ENCODE peak calls at places on chromosomes 6 and 20, in seven cellular contexts. M is amniotic stem cell; H is transverse colon; K is stimulated activated CD4-positive, alpha-beta T cell treated with anti-CD3 and anti-CD28 coated beads, Interleukin-12 subunit alpha, Interleukin-12 subunit beta, amount 100 ng/mL, for 48 hours; O is T-helper 1 cell; D is MV-4-11; J is A549. P is an unnamed sample.

GRCh38 chr6:5706094-5707033 is 300.4 kb downstream of the NRN1 start:
- DNase-seq in D (peak; percentile 20), M (no peak), J (no peak), O (no peak), H (no peak), K (no peak), P (no peak)

GRCh38 chr6:167399599-167399998 is 74.7 kb downstream of the TTLL2 start:
- DNase-seq in M (no peak), J (no peak), H (no peak), O (no peak), K (no peak), D (no peak), P (no peak)

GRCh38 chr6:169810066-169810989 is 58.9 kb downstream of the ERMARD start:
- DNase-seq in K (no peak), D (no peak), H (peak; percentile 51), O (no peak), M (no peak), J (no peak), P (no peak)

GRCh38 chr20:61806314-61806713 is 259.4 kb downstream of the TAF4 start:
- DNase-seq in H (no peak), M (no peak), D (no peak), J (no peak), O (no peak), K (no peak), P (no peak)

GRCh38 chr6:42140756-42141602 is 1.4 kb downstream of the C6orf132 start:
- DNase-seq in D (no peak), O (no peak), M (no peak), J (no peak), K (no peak), H (no peak), P (no peak)

GRCh38 chr6:100152201-100152600 is 158.2 kb upstream of the MCHR2 start:
- DNase-seq in M (no peak), K (no peak), J (no peak), O (no peak), D (peak; percentile 33), H (no peak), P (no peak)

GRCh38 chr6:6246539-6246938 is 73.9 kb downstream of the F13A1 start:
- DNase-seq in J (no peak), O (no peak), D (peak; percentile 34), K (no peak), M (no peak), H (no peak), P (no peak)

GRCh38 chr20:1577906-1578305 is 20.4 kb upstream of the SIRPD start:
- DNase-seq in D (no peak), H (no peak), M (no peak), O (no peak), J (no peak), K (no peak), P (no peak)

GRCh38 chr6:21679761-21680265 is 86.3 kb downstream of the SOX4 start:
- DNase-seq in J (peak; percentile 33), M (no peak), D (no peak), O (no peak), K (no peak), H (no peak), P (no peak)

GRCh38 chr20:25750765-25751696 is 54.4 kb upstream of the ZNF337 start:
- DNase-seq in J (peak; percentile 77), H (peak; percentile 65), O (peak; percentile 56), M (no peak), K (peak; percentile 36), D (no peak), P (no peak)

GRCh38 chr6:88157106-88157505 is 9.0 kb downstream of the CNR1 start:
- DNase-seq in H (no peak), K (no peak), J (no peak), M (no peak), O (no peak), D (no peak), P (no peak)

GRCh38 chr6:37513576-37513975 is 13.9 kb upstream of the CCDC167 start:
- DNase-seq in M (no peak), J (no peak), D (no peak), O (no peak), H (no peak), K (no peak), P (no peak)

GRCh38 chr20:33983371-33983770 is 10.3 kb upstream of the RALY start:
- DNase-seq in J (no peak), K (no peak), H (no peak), D (no peak), M (no peak), O (no peak), P (no peak)

GRCh38 chr6:43717822-43718221 is 30.2 kb upstream of the MRPS18A start:
- DNase-seq in M (no peak), K (no peak), O (no peak), H (no peak), D (no peak), J (no peak), P (no peak)

GRCh38 chr6:168209420-168209819 is 110.2 kb downstream of the DACT2 start:
- DNase-seq in K (no peak), J (no peak), H (no peak), M (no peak), O (no peak), D (no peak), P (no peak)

GRCh38 chr6:87151786-87152527 is 3.4 kb upstream of the ZNF292 start:
- DNase-seq in M (no peak), J (no peak), O (peak; percentile 56), D (no peak), H (peak; percentile 70), K (peak; percentile 52), P (peak; percentile 57)

GRCh38 chr20:25032065-25032477 is 25.9 kb downstream of the ACSS1 start:
- DNase-seq in D (no peak), O (no peak), J (no peak), H (no peak), M (no peak), K (no peak), P (no peak)

GRCh38 chr6:151702851-151703629 is 104.4 kb upstream of the ESR1 start:
- DNase-seq in J (no peak), M (no peak), H (no peak), D (no peak), K (no peak), O (no peak), P (no peak)

GRCh38 chr20:56765172-56766073 is 136.3 kb downstream of the TFAP2C start:
- DNase-seq in M (no peak), D (no peak), J (peak; percentile 20), O (no peak), K (no peak), H (no peak), P (no peak)

GRCh38 chr6:3913958-3914337 is 64.8 kb downstream of the FAM50B start:
- DNase-seq in J (no peak), H (no peak), K (no peak), D (no peak), O (no peak), M (no peak), P (no peak)

GRCh38 chr20:63215101-63216040 is 560 bp downstream of the YTHDF1 start:
- DNase-seq in K (no peak), H (peak; percentile 23), D (peak; percentile 15), O (peak; percentile 6), M (no peak), J (peak; percentile 68), P (no peak)

GRCh38 chr20:62624325-62624690 is 18.0 kb upstream of the SLCO4A1 start:
- DNase-seq in K (no peak), J (no peak), H (peak; percentile 78), D (no peak), O (no peak), M (no peak), P (no peak)

GRCh38 chr6:17724341-17724740 is 17.6 kb upstream of the NUP153 start:
- DNase-seq in D (no peak), J (no peak), K (no peak), O (no peak), H (no peak), M (no peak), P (no peak)

GRCh38 chr6:63634630-63635029 is 972 bp upstream of the PHF3 start:
- DNase-seq in H (no peak), K (no peak), J (no peak), O (no peak), D (peak; percentile 24), M (no peak), P (no peak)

GRCh38 chr6:90610671-90611542 is 24.0 kb upstream of the MAP3K7 start:
- DNase-seq in H (no peak), J (peak; percentile 0), O (peak; percentile 2), K (no peak), M (no peak), D (no peak), P (peak; percentile 14)

GRCh38 chr6:160134779-160135547 is 13.3 kb downstream of the SLC22A1 start:
- DNase-seq in J (no peak), K (no peak), O (no peak), H (no peak), D (no peak), M (no peak), P (no peak)

GRCh38 chr6:4582506-4582905 is 193.7 kb upstream of the CDYL start:
- DNase-seq in K (no peak), H (no peak), J (no peak), O (no peak), D (peak; percentile 54), M (no peak), P (no peak)

GRCh38 chr6:36984581-36985383 is 1.2 kb downstream of the MTCH1 start:
- DNase-seq in M (peak; percentile 20), D (peak; percentile 11), H (peak; percentile 48), J (peak; percentile 41), K (peak; percentile 54), O (peak; percentile 54), P (no peak)

GRCh38 chr20:47718398-47718797 is 66.9 kb downstream of the SULF2 start:
- DNase-seq in D (no peak), H (no peak), J (no peak), K (no peak), M (no peak), O (no peak), P (no peak)

GRCh38 chr20:46545077-46545826 is 5.2 kb downstream of the OCSTAMP start:
- DNase-seq in M (no peak), H (no peak), K (peak; percentile 54), D (peak; percentile 100), J (no peak), O (no peak), P (no peak)

GRCh38 chr6:44332585-44332984 is 9.9 kb upstream of the SPATS1 start:
- DNase-seq in O (no peak), H (no peak), J (no peak), K (no peak), M (no peak), D (no peak), P (no peak)

GRCh38 chr6:113969888-113970807 is 800 bp downstream of the HDAC2 start:
- DNase-seq in O (peak; percentile 46), J (peak; percentile 27), K (peak; percentile 24), H (peak; percentile 68), D (peak; percentile 68), M (no peak), P (peak; percentile 34)

P was measured in NCI-H1694 treated with DMSO at 0.1 percent for 48 hours.